ENCODE peak calls at places on chromosomes 4 and X, in four cellular contexts. N, D, K and M are unnamed samples.
A peak's percentile ranks its signal among the peaks of the same experiment; 100 is the strongest.

GRCh38 chr4:34289489-34289888 is 1954.8 kb downstream of the ARAP2 start:
- DNase-seq in N (no peak), D (no peak), K (no peak), M (no peak)

GRCh38 chr4:150280081-150280950 is 202.1 kb downstream of the DCLK2 start:
- DNase-seq in N (no peak), D (no peak), K (no peak), M (no peak)

GRCh38 chrX:9977642-9978041 is 10.5 kb downstream of the CLDN34 start:
- DNase-seq in N (no peak), D (no peak), K (no peak), M (peak; percentile 66)

GRCh38 chrX:56281789-56282188 is 49.6 kb downstream of the KLF8 start:
- DNase-seq in N (peak; percentile 3), D (peak; percentile 14), K (no peak), M (peak; percentile 8)

GRCh38 chrX:37348237-37349130 is 680 bp upstream of the PRRG1 start:
- DNase-seq in N (no peak), D (no peak), K (no peak), M (no peak)

GRCh38 chrX:17610788-17611187 is 126.5 kb upstream of the SCML1 start:
- DNase-seq in N (no peak), D (no peak), K (no peak), M (no peak)

GRCh38 chr4:30903493-30903892 is 183.3 kb downstream of the PCDH7 start:
- DNase-seq in N (no peak), D (no peak), K (no peak), M (no peak)

GRCh38 chr4:186037692-186038658 is 31.0 kb upstream of the TLR3 start:
- DNase-seq in N (peak; percentile 61), D (peak; percentile 74), K (peak; percentile 36), M (peak; percentile 59)

GRCh38 chrX:107272431-107272921 is 66.1 kb downstream of the DNAAF6 start:
- DNase-seq in N (peak; percentile 41), D (peak; percentile 21), K (no peak), M (no peak)

GRCh38 chr4:143127621-143128020 is 57.1 kb upstream of the USP38 start:
- DNase-seq in N (peak; percentile 1), D (no peak), K (no peak), M (no peak)

GRCh38 chr4:14446311-14446710 is 556.0 kb upstream of the CPEB2 start:
- DNase-seq in N (no peak), D (no peak), K (no peak), M (no peak)

GRCh38 chr4:155974476-155974749 is 20.7 kb upstream of the CTSO start:
- DNase-seq in N (no peak), D (no peak), K (peak; percentile 69), M (no peak)

GRCh38 chr4:155973639-155974475 is 20.2 kb upstream of the CTSO start:
- DNase-seq in N (no peak), D (no peak), K (no peak), M (no peak)

GRCh38 chr4:155967098-155967497 is 13.4 kb upstream of the CTSO start:
- DNase-seq in N (no peak), D (no peak), K (no peak), M (no peak)

GRCh38 chr4:155974957-155975356 is 21.3 kb upstream of the CTSO start:
- DNase-seq in N (no peak), D (no peak), K (no peak), M (no peak)

DNA sequence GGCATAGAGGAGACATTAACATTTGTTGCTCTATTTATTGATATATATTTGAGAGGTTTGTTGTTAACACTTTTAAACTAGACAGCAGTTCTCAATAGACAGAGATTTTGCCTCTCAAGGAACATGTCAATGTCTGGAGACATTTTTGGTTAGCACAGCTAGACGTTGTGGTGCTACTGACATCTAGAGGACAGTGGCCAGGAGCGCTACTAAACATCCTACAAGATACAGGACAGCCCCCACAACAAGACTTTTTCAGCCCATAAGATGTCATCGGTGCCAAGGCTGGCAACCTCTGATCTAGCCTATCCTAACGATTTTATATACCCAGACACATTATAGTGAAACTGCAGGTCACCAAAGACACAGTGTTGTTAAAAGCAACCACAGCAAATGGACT is 18.4 kb upstream of the CTSO start:
- DNase-seq in N (no peak), D (peak; percentile 1), K (peak; percentile 8), M (no peak)
- TF ChIP-seq CTCF in N (peak; percentile 51), D (no peak), K (peak; percentile 44), M (peak; percentile 39)

GRCh38 chr4:16334641-16335040 is 108.4 kb upstream of the TAPT1 start:
- DNase-seq in N (no peak), D (no peak), K (no peak), M (no peak)

GRCh38 chr4:16337936-16338335 is 111.7 kb upstream of the TAPT1 start:
- DNase-seq in N (no peak), D (no peak), K (no peak), M (no peak)
- TF ChIP-seq FOXM1 in N (no peak), D (no peak), K (no peak), M (no peak)

GRCh38 chrX:83535417-83536244 is 27.5 kb downstream of the POU3F4 start:
- DNase-seq in N (no peak), D (no peak), K (peak; percentile 2), M (no peak)

GRCh38 chrX:83529950-83530349 is 21.9 kb downstream of the POU3F4 start:
- DNase-seq in N (no peak), D (no peak), K (no peak), M (no peak)
- TF ChIP-seq CTCF in N (no peak), D (no peak), K (no peak), M (no peak)

DNA sequence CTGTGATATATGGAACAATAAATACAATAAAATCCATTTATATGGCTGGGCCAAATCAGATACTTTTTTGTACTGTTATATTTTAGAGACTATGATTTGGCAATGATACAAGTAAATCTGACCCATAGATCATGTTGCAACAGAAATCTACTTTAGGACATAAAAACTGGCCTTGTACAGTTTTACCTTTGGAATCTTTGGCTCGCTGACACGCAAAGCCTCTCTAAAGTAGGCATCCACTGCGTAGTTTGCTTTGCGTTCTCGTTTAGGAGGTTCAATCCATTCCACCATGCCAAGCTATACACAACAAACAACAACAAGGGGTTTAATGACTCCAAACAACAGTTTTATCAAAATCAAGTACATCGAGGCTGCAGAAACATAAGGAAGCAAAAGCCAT is 42.4 kb downstream of the SMARCA1 start:
- DNase-seq in N (no peak), D (no peak), K (no peak), M (no peak)
- TF ChIP-seq FOXM1 in N (no peak), D (no peak), K (no peak), M (no peak)

GRCh38 chrX:48649109-48649508 is 34.5 kb upstream of the WAS start:
- DNase-seq in N (no peak), D (peak; percentile 13), K (no peak), M (no peak)

GRCh38 chrX:48645669-48646068 is 37.9 kb upstream of the WAS start:
- DNase-seq in N (no peak), D (no peak), K (no peak), M (no peak)

GRCh38 chrX:48648299-48648698 is 35.3 kb upstream of the WAS start:
- DNase-seq in N (peak; percentile 49), D (peak; percentile 48), K (no peak), M (peak; percentile 28)
- TF ChIP-seq CTCF in N (peak; percentile 45), D (peak; percentile 57), K (no peak), M (peak; percentile 63)